ENCODE peak calls at places on chromosomes 11 and 22, in six cellular contexts. K is tibial nerve, V is A549, H is colonic mucosa, R is right lobe of liver, L is fibroblast of lung. I is an unnamed sample.

GRCh38 chr11:130847517-130847916 is 68.8 kb downstream of the SNX19 start:
- DNase-seq in K (no peak), V (peak), H (no peak), R (no peak), L (peak), I (peak)

GRCh38 chr11:40384991-40385390 is 1074.5 kb downstream of the LRRC4C start:
- DNase-seq in K (no peak), V (no peak), H (no peak), R (no peak), L (peak), I (no peak)

GRCh38 chr22:37077802-37078448 is 26.4 kb downstream of the KCTD17 start:
- DNase-seq in K (peak), V (peak), H (peak), R (peak), L (peak), I (no peak)

GRCh38 chr11:112541140-112541901 is 280.7 kb upstream of the PLET1 start:
- DNase-seq in K (no peak), V (no peak), H (no peak), R (no peak), L (no peak), I (no peak)

GRCh38 chr22:22943521-22944267 is 56.1 kb downstream of the IGLL5 start:
- DNase-seq in K (no peak), V (no peak), H (peak), R (no peak), L (no peak), I (no peak)

GRCh38 chr22:30266445-30267381 is at the start of gene OSM:
- DNase-seq in K (peak), V (no peak), H (peak), R (peak), L (no peak), I (no peak)

GRCh38 chr11:77151804-77152513 is 23.9 kb downstream of the MYO7A start:
- DNase-seq in K (no peak), V (no peak), H (no peak), R (no peak), L (peak), I (no peak)

GRCh38 chr11:70436501-70436860 is 38.2 kb downstream of the CTTN start:
- DNase-seq in K (no peak), V (no peak), H (no peak), R (no peak), L (no peak), I (no peak)

GRCh38 chr22:38490915-38491314 is 15.2 kb downstream of the DDX17 start:
- DNase-seq in K (peak), V (no peak), H (peak), R (peak), L (peak), I (no peak)

GRCh38 chr11:124763156-124763947 is 1.3 kb upstream of the ESAM start:
- DNase-seq in K (peak), V (no peak), H (peak), R (peak), L (peak), I (peak)

GRCh38 chr11:130449996-130450419 is 1.6 kb downstream of the ADAMTS15 start:
- DNase-seq in K (peak), V (no peak), H (peak), R (no peak), L (peak), I (no peak)

GRCh38 chr11:38060930-38061329 is 1462.9 kb upstream of the RAG2 start:
- DNase-seq in K (no peak), V (no peak), H (no peak), R (no peak), L (peak), I (no peak)

GRCh38 chr11:69500285-69501120 is 19.0 kb downstream of the LINC01488 start:
- DNase-seq in K (no peak), V (no peak), H (no peak), R (no peak), L (peak), I (no peak)

GRCh38 chr11:70739811-70740474 is 341.6 kb downstream of the CTTN start:
- DNase-seq in K (no peak), V (no peak), H (no peak), R (no peak), L (no peak), I (no peak)

GRCh38 chr11:6273188-6273587 is 13.6 kb downstream of the CCKBR start:
- DNase-seq in K (no peak), V (no peak), H (no peak), R (no peak), L (no peak), I (no peak)

GRCh38 chr22:39997939-39998726 is 3.4 kb downstream of the FAM83F start:
- DNase-seq in K (no peak), V (peak), H (peak), R (peak), L (peak), I (no peak)

GRCh38 chr11:76077575-76078150 is 128.6 kb downstream of the WNT11 start:
- DNase-seq in K (no peak), V (no peak), H (no peak), R (no peak), L (peak), I (no peak)

GRCh38 chr11:118003456-118003855 is 17.3 kb downstream of the IL10RA start:
- DNase-seq in K (no peak), V (no peak), H (no peak), R (no peak), L (no peak), I (no peak)

GRCh38 chr11:122229611-122230386 is 113.8 kb upstream of the BLID start:
- DNase-seq in K (no peak), V (no peak), H (no peak), R (no peak), L (peak), I (no peak)

GRCh38 chr11:19989191-19989590 is 171.1 kb downstream of the DBX1 start:
- DNase-seq in K (no peak), V (no peak), H (no peak), R (no peak), L (peak), I (no peak)

GRCh38 chr11:10605941-10606381 is 37.5 kb upstream of the LYVE1 start:
- DNase-seq in K (peak), V (no peak), H (peak), R (peak), L (peak), I (no peak)

GRCh38 chr22:43972931-43973330 is 17.7 kb downstream of the SAMM50 start:
- DNase-seq in K (no peak), V (no peak), H (no peak), R (no peak), L (no peak), I (no peak)

GRCh38 chr11:19111809-19112208 is 5.2 kb upstream of the ZDHHC13 start:
- DNase-seq in K (no peak), V (no peak), H (no peak), R (no peak), L (no peak), I (no peak)

GRCh38 chr11:7694953-7695271 is 11.4 kb downstream of the OVCH2 start:
- DNase-seq in K (no peak), V (no peak), H (no peak), R (no peak), L (no peak), I (no peak)
- TF ChIP-seq CTCF in K (no peak), V (no peak), H (no peak), R (no peak), L (no peak), I (no peak)

DNA sequence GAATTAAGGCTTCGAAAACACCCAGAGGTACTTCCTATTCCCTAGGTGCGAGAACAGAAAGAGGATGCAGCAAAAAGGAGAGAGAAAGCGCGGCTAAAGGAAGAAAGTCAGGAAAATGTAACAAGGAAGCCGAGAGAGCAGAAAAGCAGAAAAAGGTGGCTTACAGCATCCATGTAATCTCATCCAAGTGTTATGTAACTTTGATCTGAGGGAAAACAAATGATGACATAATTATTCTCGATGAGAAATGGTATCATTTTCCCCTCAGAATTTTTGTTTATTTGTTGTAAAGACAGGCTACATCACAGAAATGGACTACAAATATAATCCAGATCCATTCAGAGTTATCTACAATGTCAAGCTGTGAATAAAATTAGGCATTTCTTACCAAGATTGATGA is 69.1 kb upstream of the APOA1 start:
- DNase-seq in K (no peak), V (no peak), H (no peak), R (no peak), L (no peak), I (no peak)
- H3K4me3 ChIP-seq in K (no peak), V (no peak), H (no peak), R (no peak), L (no peak), I (no peak)

GRCh38 chr22:21791635-21792625 is 56.3 kb upstream of the YPEL1 start:
- DNase-seq in K (no peak), V (no peak), H (no peak), R (no peak), L (peak), I (no peak)
- TF ChIP-seq CTCF in K (no peak), V (no peak), H (no peak), R (peak), L (no peak), I (no peak)

GRCh38 chr22:45131749-45132148 is 32.0 kb upstream of the NUP50 start:
- DNase-seq in K (peak), V (no peak), H (peak), R (no peak), L (no peak), I (no peak)

GRCh38 chr22:45134313-45134712 is 29.4 kb upstream of the NUP50 start:
- DNase-seq in K (no peak), V (no peak), H (no peak), R (no peak), L (no peak), I (no peak)

GRCh38 chr22:45125198-45125597 is 38.5 kb upstream of the NUP50 start:
- DNase-seq in K (no peak), V (no peak), H (no peak), R (no peak), L (peak), I (no peak)

GRCh38 chr22:45127866-45128265 is 35.9 kb upstream of the NUP50 start:
- DNase-seq in K (no peak), V (no peak), H (no peak), R (no peak), L (peak), I (no peak)

GRCh38 chr22:45129703-45130524 is 33.8 kb upstream of the NUP50 start:
- DNase-seq in K (no peak), V (no peak), H (no peak), R (no peak), L (no peak), I (no peak)
- H3K4me3 ChIP-seq in K (no peak), V (no peak), H (no peak), R (no peak), L (no peak), I (no peak)

I was measured in epithelial cell of proximal tubule.